ENCODE peak calls at places on chromosomes 7 and 10, in seven cellular contexts. J is HCT116, B is K562, Z is H1, F is HepG2, D is SK-N-SH, N is GM12878. Y is an unnamed sample.
A peak's percentile ranks its signal among the peaks of the same experiment; 100 is the strongest.

GRCh38 chr10:86703176-86703575 is 34.9 kb downstream of the LDB3 start:
- DNase-seq in J (no peak), B (no peak), Z (no peak), F (no peak), D (no peak), N (no peak), Y (no peak)

GRCh38 chr7:158102897-158103296 is 484.7 kb downstream of the PTPRN2 start:
- DNase-seq in J (no peak), B (no peak), Z (no peak), F (no peak), D (no peak), N (no peak), Y (no peak)

GRCh38 chr10:76866841-76867586 is 770.6 kb downstream of the KCNMA1 start:
- DNase-seq in J (no peak), B (no peak), Z (no peak), F (no peak), D (no peak), N (no peak), Y (no peak)

GRCh38 chr10:130232361-130233360 is 96.5 kb downstream of the GLRX3 start:
- DNase-seq in J (no peak), B (no peak), Z (no peak), F (no peak), D (no peak), N (no peak), Y (no peak)

GRCh38 chr10:116371737-116372136 is 47.5 kb downstream of the CCDC172 start:
- DNase-seq in J (no peak), B (no peak), Z (no peak), F (no peak), D (no peak), N (no peak), Y (no peak)

GRCh38 chr7:30450983-30451497 is 27.5 kb downstream of the NOD1 start:
- DNase-seq in J (no peak), B (no peak), Z (no peak), F (no peak), D (peak; percentile 9), N (no peak), Y (no peak)

GRCh38 chr10:101040061-101040460 is 9.0 kb downstream of the SFXN3 start:
- DNase-seq in J (no peak), B (no peak), Z (no peak), F (no peak), D (no peak), N (no peak), Y (no peak)

GRCh38 chr10:5573968-5574641 is 49.3 kb downstream of the CALML3 start:
- DNase-seq in J (no peak), B (no peak), Z (no peak), F (no peak), D (peak; percentile 80), N (no peak), Y (no peak)

GRCh38 chr10:775245-776075 is 86.0 kb upstream of the DIP2C start:
- DNase-seq in J (no peak), B (no peak), Z (no peak), F (no peak), D (no peak), N (no peak), Y (no peak)

GRCh38 chr7:123864966-123865365 is 20.0 kb downstream of the HYAL4 start:
- DNase-seq in J (no peak), B (no peak), Z (no peak), F (no peak), D (no peak), N (no peak), Y (no peak)

GRCh38 chr7:148521271-148521670 is 69.3 kb upstream of the C7orf33 start:
- DNase-seq in J (no peak), B (no peak), Z (no peak), F (no peak), D (no peak), N (no peak), Y (no peak)

GRCh38 chr7:155490697-155491628 is 33.0 kb downstream of the EN2 start:
- DNase-seq in J (no peak), B (no peak), Z (no peak), F (no peak), D (peak; percentile 71), N (no peak), Y (no peak)

GRCh38 chr10:24176658-24177057 is 32.3 kb upstream of the KIAA1217 start:
- DNase-seq in J (no peak), B (no peak), Z (no peak), F (no peak), D (no peak), N (no peak), Y (no peak)

GRCh38 chr10:557792-558328 is 131.6 kb downstream of the DIP2C start:
- DNase-seq in J (peak; percentile 3), B (no peak), Z (no peak), F (no peak), D (peak; percentile 61), N (no peak), Y (no peak)

GRCh38 chr7:156017916-156018700 is 205.8 kb upstream of the SHH start:
- DNase-seq in J (no peak), B (no peak), Z (no peak), F (no peak), D (no peak), N (no peak), Y (no peak)

GRCh38 chr10:50567384-50567783 is 56.4 kb downstream of the SGMS1 start:
- DNase-seq in J (no peak), B (no peak), Z (no peak), F (no peak), D (no peak), N (no peak), Y (no peak)
- TF ChIP-seq JUND in J (no peak), B (no peak), Z (no peak), F (no peak), D (no peak), N (no peak), Y (no peak)

GRCh38 chr10:115092555-115093285 is 445 bp upstream of the ATRNL1 start:
- DNase-seq in J (no peak), B (no peak), Z (no peak), F (no peak), D (peak; percentile 92), N (no peak), Y (peak; percentile 13)
- TF ChIP-seq JUND in J (no peak), B (no peak), Z (no peak), F (no peak), D (no peak), N (peak; percentile 82), Y (no peak)

GRCh38 chr7:37359662-37360444 is 88.8 kb downstream of the ELMO1 start:
- DNase-seq in J (no peak), B (no peak), Z (no peak), F (no peak), D (no peak), N (no peak), Y (no peak)
- TF ChIP-seq JUND in J (no peak), B (no peak), Z (no peak), F (no peak), D (no peak), N (no peak), Y (no peak)

DNA sequence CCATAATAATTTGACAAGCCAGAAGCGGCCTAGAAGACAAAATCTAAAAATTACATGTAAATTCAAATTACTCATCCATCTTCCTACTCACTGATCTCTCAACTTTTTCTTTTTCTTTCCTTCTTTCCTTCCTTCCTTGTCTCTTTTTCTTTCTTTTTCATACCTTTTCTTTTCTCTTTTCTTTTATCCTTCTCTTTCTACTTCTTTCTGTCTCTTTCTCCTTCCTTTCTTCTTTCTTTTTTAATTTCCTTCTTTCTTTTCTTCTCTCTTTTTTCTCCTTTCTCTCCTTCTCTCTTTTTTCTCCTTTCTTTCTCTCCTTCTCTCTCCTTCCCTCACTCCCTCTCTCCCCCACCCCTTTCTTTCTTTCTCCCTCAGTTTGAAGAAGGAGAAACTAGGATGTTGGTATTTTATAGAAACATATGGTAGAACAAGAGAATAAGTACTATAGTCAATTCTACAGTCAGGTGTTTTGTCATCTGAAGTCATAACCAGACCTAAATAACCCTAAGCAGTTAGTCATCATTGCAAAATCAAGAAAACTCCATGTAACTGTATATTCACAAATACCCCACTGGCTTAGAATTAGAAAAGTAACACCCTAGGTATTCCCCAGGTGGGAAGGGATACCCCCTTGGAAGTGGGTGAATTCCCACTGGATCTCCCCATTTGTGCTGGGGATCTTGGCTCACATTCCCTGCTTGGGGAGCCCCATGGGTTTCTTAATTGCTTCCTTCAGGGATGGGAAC is 46.1 kb upstream of the ITGB8 start:
- DNase-seq in J (no peak), B (no peak), Z (no peak), F (no peak), D (no peak), N (no peak), Y (no peak)
- TF ChIP-seq JUND in J (no peak), B (no peak), Z (no peak), F (no peak), D (no peak), N (no peak), Y (no peak)

GRCh38 chr7:47088329-47089067 is 493.4 kb downstream of the TNS3 start:
- DNase-seq in J (peak; percentile 34), B (peak; percentile 54), Z (peak; percentile 15), F (peak; percentile 46), D (peak; percentile 77), N (no peak), Y (peak; percentile 70)
- TF ChIP-seq JUND in J (no peak), B (no peak), Z (peak; percentile 20), F (no peak), D (no peak), N (no peak), Y (no peak)

DNA sequence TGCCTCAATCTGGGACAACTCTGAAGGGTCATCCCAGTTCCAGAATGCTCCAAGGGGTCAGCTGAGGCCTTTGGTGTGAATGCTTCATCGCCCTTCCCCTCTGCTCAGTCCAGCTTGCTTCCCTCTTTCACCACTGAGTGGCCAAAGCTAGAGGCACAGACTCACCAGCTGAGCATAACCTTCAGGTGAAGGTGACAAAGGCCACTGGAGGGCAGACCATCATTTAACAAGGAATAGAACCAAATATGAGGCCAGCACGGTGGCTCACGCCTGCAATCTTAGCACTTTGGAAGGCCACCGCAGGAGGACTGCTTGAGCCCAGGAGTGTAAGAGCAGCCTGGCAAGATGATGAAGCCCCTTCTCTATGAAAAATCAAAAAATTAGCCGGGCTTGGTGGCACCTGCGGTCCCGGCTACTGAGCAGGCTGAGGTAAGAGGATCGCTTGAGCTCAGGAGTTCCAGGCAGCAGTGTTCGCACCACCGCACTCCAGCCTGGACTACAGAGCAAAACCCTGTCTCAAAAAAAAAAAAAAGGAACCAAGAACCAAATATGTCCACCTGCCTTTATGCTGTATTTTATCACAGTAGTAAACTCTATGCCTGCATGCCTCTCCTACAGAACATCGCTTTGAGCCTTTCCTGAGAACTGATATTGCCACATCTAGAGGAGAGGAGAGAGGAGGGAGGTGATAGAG is 13.4 kb downstream of the PRKAG2 start:
- DNase-seq in J (no peak), B (no peak), Z (no peak), F (peak; percentile 50), D (no peak), N (no peak), Y (no peak)
- TF ChIP-seq JUND in J (no peak), B (no peak), Z (no peak), F (no peak), D (no peak), N (no peak), Y (no peak)